ENCODE peak calls at places on chromosomes 2 and 18, in five cellular contexts. J is CD8-positive, alpha-beta T cell; S is kidney epithelial cell; V is astrocyte of the spinal cord; F is AG09309. T is an unnamed sample.

GRCh38 chr2:39508243-39508642 is 71.2 kb upstream of the MAP4K3 start:
- DNase-seq in F (no peak), V (peak), J (no peak), S (peak), T (peak)

GRCh38 chr2:236350426-236350825 is 86.2 kb upstream of the ASB18 start:
- DNase-seq in F (no peak), V (no peak), J (no peak), S (no peak), T (no peak)

GRCh38 chr2:181395871-181396574 is 61.2 kb upstream of the ITGA4 start:
- DNase-seq in S (no peak), V (no peak), J (no peak), F (no peak), T (no peak)

GRCh38 chr2:19027621-19028020 is 330.8 kb downstream of the OSR1 start:
- DNase-seq in J (no peak), V (no peak), S (no peak), F (no peak), T (no peak)

GRCh38 chr2:241965931-241966412 is 96.4 kb downstream of the RTP5 start:
- DNase-seq in V (peak), J (peak), F (peak), S (peak), T (peak)

GRCh38 chr2:240420206-240420899 is 15.1 kb upstream of the GPC1 start:
- DNase-seq in F (no peak), J (no peak), S (no peak), V (no peak), T (no peak)

GRCh38 chr18:50727721-50728470 is 91.9 kb downstream of the MRO start:
- DNase-seq in F (no peak), J (no peak), V (no peak), S (no peak), T (no peak)

GRCh38 chr2:7685342-7686015 is 768.3 kb downstream of the RNF144A start:
- DNase-seq in V (no peak), F (peak), S (no peak), J (no peak), T (peak)

GRCh38 chr2:68916226-68916625 is 36.5 kb downstream of the GKN2 start:
- DNase-seq in V (no peak), S (no peak), F (no peak), J (no peak), T (no peak)

GRCh38 chr2:190359896-190360376 is 16.5 kb downstream of the INPP1 start:
- DNase-seq in S (no peak), J (peak), V (peak), F (no peak), T (peak)

GRCh38 chr2:191155608-191156071 is 4.8 kb upstream of the STAT4 start:
- DNase-seq in J (peak), F (peak), S (no peak), V (peak), T (peak)

GRCh38 chr18:8052237-8052701 is 485.2 kb downstream of the PTPRM start:
- DNase-seq in J (no peak), F (no peak), S (no peak), V (peak), T (no peak)

GRCh38 chr2:48905696-48906095 is 150.2 kb upstream of the LHCGR start:
- DNase-seq in S (no peak), F (no peak), J (no peak), V (no peak), T (no peak)

GRCh38 chr2:137493261-137493660 is 471.0 kb upstream of the HNMT start:
- DNase-seq in S (no peak), F (no peak), V (no peak), J (no peak), T (no peak)

GRCh38 chr2:157809212-157809611 is 66.9 kb downstream of the ACVR1 start:
- DNase-seq in J (no peak), F (no peak), S (no peak), V (peak), T (peak)

GRCh38 chr2:31335921-31336570 is 78.5 kb downstream of the XDH start:
- DNase-seq in S (peak), F (peak), J (no peak), V (peak), T (no peak)

GRCh38 chr2:150639917-150640538 is 152.6 kb upstream of the RND3 start:
- DNase-seq in F (no peak), V (no peak), J (no peak), S (no peak), T (peak)

GRCh38 chr2:177474904-177475474 is 82.4 kb downstream of the AGPS start:
- DNase-seq in F (peak), S (no peak), J (no peak), V (peak), T (peak)

GRCh38 chr2:60116167-60116870 is 437.1 kb downstream of the BCL11A start:
- DNase-seq in F (no peak), V (no peak), J (no peak), S (no peak), T (no peak)

DNA sequence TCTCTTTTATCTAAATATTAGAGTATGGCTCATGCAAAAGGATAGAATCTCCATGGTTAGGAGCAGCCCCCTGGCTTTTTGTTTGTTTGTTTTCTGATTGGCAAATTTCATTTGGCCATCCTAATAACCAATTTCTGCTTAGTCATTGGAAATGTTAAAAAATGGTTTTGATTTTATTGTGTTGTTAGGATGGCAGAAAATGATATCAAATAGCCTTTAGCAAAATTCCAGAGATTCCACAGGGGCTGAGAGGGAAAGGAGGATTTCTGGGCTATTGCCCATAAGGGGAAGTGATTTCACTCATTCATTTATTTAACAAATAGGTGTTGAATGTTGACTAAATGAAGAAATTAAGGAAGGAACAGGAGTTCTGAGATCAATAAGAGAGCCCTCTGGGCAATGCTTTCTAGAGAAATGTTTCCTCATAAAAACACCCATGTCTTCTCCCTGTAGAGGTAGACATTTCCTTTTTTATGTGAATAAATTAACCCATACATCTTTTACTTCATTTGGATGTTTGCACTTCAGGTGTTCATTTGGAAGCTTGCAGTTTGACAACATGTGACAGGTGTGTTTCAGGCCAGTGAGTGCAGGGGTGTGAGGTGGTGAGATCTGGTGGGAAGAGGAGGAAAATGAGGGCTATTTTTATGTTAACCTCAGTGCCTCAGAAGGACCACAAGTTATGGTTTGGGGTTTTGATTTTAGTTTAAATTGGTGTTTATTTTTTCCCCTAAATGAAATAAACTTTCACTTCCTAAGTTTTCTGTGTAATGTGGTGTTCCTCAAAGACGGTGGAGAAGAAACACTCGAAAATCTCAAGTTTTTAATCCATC is 61.7 kb upstream of the EPC2 start:
- DNase-seq in S (no peak), J (no peak), V (no peak), F (no peak), T (no peak)
- TF ChIP-seq CTCF in S (no peak), J (no peak), V (no peak), F (no peak), T (no peak)

DNA sequence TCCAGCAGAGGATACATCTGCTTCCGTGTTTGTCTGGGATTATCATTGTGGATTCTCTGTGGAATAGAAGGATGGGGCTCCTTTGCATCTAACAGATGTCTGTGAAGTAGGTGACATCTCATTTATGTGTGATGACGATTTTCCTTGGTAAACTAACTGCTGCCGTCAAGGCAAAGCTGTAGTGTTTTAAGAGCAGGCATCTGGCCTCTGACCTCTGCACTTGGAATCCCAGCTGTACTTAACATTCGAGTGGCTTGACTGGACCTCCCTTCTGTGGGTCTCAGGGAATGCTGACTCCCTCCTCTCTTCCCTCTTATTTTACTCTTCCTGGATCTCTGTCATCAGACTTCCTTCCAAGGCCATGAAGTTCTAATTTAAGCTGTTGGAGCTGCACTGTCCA is 56.4 kb downstream of the DCDC2C start:
- DNase-seq in V (no peak), F (no peak), J (no peak), S (no peak), T (peak)
- H3K4me3 ChIP-seq in V (no peak), F (no peak), J (no peak), S (no peak), T (no peak)

GRCh38 chr18:31680836-31681568 is 3.4 kb downstream of the B4GALT6 start:
- DNase-seq in F (no peak), J (no peak), S (no peak), V (peak), T (peak)
- TF ChIP-seq CTCF in F (no peak), J (no peak), S (no peak), V (no peak), T (peak)

GRCh38 chr2:1373794-1374193 is 39.5 kb upstream of the TPO start:
- DNase-seq in J (no peak), S (no peak), F (no peak), V (no peak), T (no peak)

GRCh38 chr2:1371066-1371465 is 42.2 kb upstream of the TPO start:
- DNase-seq in V (no peak), S (no peak), J (no peak), F (no peak), T (no peak)

GRCh38 chr2:1377473-1377872 is 35.8 kb upstream of the TPO start:
- DNase-seq in J (no peak), F (no peak), V (no peak), S (no peak), T (no peak)

GRCh38 chr2:1378456-1379150 is 34.7 kb upstream of the TPO start:
- DNase-seq in J (no peak), V (no peak), S (no peak), F (no peak), T (no peak)

DNA sequence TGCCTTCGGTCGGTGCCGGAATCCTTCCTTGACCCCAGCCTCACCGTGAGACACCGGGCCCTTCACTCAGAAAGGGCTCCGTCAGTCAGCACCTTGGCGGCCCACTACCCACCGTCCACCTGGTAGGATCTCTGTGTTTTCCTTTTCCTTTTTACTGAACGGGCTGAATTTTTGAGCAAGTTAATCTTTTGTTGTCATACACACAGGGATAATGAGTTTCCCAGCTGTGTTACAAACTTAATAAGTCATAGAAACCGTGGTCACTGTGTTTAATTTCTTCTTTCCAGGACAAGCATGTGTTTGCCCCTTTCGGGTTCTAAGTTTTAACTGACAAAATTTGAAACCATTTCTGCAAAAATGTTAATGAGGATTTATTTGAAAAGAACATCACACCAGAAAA is 39.0 kb upstream of the TPO start:
- DNase-seq in F (no peak), J (no peak), V (no peak), S (no peak), T (no peak)
- H3K4me3 ChIP-seq in F (no peak), J (no peak), V (no peak), S (no peak), T (no peak)

DNA sequence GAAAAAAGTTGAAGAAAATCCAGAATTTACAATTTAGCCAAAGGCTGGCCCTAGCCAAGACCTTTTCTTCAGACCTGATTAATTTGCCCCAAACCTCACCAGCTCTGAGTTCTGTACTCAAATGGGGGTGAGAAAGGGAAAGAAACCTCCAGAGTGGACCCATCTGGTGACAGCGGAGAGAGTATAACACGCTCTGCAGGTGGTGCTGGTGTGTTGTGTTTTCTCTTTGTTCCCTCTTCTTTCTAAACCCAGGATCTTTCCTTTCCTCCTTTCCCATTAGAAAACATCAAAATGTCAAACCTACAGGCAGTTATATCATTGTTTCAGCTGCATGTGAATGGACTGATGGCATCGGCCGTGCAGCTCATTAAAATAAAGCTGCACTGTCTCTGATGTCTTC is 253.3 kb upstream of the SP5 start:
- DNase-seq in V (no peak), F (no peak), S (no peak), J (no peak), T (no peak)
- TF ChIP-seq CTCF in V (no peak), F (no peak), S (peak), J (no peak), T (no peak)

GRCh38 chr2:12456293-12457151 is 260.2 kb upstream of the TRIB2 start:
- DNase-seq in F (peak), V (peak), J (peak), S (peak), T (peak)
- H3K4me3 ChIP-seq in F (no peak), V (peak), J (peak), S (no peak), T (peak)

DNA sequence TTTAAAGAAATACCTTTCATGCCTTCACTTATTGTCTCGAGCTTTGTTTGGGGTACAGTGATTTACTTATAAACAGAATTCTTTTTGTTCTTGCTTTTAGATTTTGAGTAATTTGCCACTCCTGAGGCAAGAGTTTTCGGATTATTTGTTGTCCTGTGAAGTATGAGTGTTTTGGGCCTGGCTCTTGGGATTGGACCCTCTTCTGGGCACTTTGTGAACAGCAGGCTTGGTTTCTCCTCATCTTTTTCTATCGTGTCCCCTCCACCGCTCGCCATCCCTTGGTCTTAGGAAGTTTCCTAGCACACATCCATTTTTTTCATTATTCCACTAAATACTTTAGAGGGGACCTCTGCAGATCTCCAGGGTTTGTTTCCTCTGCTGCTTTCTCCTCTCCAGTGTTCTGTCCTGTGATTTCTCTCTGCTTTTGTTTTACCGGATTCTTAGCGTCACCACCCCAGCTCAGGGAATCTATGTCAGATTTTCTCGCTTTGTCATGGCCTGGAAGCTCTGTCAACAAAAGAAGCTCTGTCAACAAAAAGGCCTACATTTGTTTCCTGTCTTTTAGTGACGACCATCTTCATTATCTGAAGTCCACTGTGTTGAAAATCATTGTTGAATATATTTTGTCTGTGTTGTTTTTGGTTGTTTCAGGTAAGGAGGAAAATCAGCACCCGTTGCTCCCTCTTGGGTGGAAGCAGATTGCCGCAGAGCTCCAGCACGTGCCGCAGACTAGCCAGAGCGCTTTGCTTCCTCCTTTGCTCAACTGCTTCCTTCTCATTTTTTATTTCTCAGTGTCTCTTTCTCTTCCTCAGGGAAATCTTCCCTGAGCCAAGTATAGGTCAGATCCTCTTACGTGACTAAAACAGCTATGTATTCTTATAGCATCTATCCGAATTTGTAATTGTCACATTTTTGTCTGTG is 27.8 kb downstream of the ANKRD62 start:
- DNase-seq in F (no peak), J (no peak), S (no peak), V (no peak), T (no peak)
- TF ChIP-seq CTCF in F (peak), J (no peak), S (no peak), V (peak), T (peak)

GRCh38 chr2:33090553-33091134 is 143.9 kb downstream of the LTBP1 start:
- DNase-seq in J (no peak), V (no peak), F (no peak), S (no peak), T (no peak)
- H3K4me3 ChIP-seq in J (no peak), V (no peak), F (no peak), S (no peak), T (no peak)